ENCODE peak calls at places on chromosomes 12 and 14, in five cellular contexts. U, V, A, F and E are unnamed samples.

GRCh38 chr14:87877877-87878276 is 115.1 kb downstream of the GALC start:
- DNase-seq in U (no peak), V (no peak), A (no peak), F (no peak), E (no peak)

GRCh38 chr12:101441835-101442234 is 33.3 kb upstream of the SPIC start:
- DNase-seq in U (no peak), V (no peak), A (no peak), F (no peak), E (no peak)

GRCh38 chr12:71504471-71504852 is 64.9 kb downstream of the LGR5 start:
- DNase-seq in U (no peak), V (no peak), A (no peak), F (no peak), E (no peak)

GRCh38 chr14:71247106-71247505 is 339.8 kb downstream of the PCNX1 start:
- DNase-seq in U (no peak), V (no peak), A (peak; percentile 51), F (no peak), E (no peak)

GRCh38 chr14:77045570-77045890 is 17.0 kb upstream of the IRF2BPL start:
- DNase-seq in U (no peak), V (no peak), A (no peak), F (no peak), E (no peak)

GRCh38 chr12:57133916-57134315 is 5.6 kb downstream of the LRP1 start:
- DNase-seq in U (no peak), V (no peak), A (no peak), F (no peak), E (no peak)

GRCh38 chr12:49662998-49663843 is 39.9 kb downstream of the PRPF40B start:
- DNase-seq in U (no peak), V (no peak), A (peak; percentile 86), F (peak; percentile 97), E (peak; percentile 21)

GRCh38 chr14:25116607-25117006 is 66.7 kb upstream of the STXBP6 start:
- DNase-seq in U (peak; percentile 35), V (no peak), A (no peak), F (peak; percentile 11), E (no peak)

GRCh38 chr14:46054526-46054925 is 597.1 kb downstream of the RPL10L start:
- DNase-seq in U (peak; percentile 6), V (no peak), A (peak; percentile 79), F (peak; percentile 64), E (no peak)

GRCh38 chr12:39912211-39912980 is 193.5 kb downstream of the SLC2A13 start:
- DNase-seq in U (no peak), V (no peak), A (no peak), F (no peak), E (no peak)

GRCh38 chr12:13444076-13444475 is 247.6 kb downstream of the EMP1 start:
- DNase-seq in U (no peak), V (no peak), A (no peak), F (no peak), E (no peak)

GRCh38 chr12:57846285-57846576 is 298 bp downstream of the CTDSP2 start:
- DNase-seq in U (no peak), V (no peak), A (no peak), F (no peak), E (no peak)

GRCh38 chr12:105705765-105706164 is 375.3 kb downstream of the C12orf75 start:
- DNase-seq in U (peak; percentile 65), V (peak; percentile 64), A (peak; percentile 67), F (peak; percentile 63), E (no peak)

GRCh38 chr12:92010853-92011701 is 134.6 kb downstream of the BTG1 start:
- DNase-seq in U (no peak), V (no peak), A (no peak), F (no peak), E (no peak)

GRCh38 chr12:113515082-113515856 is 43.6 kb upstream of the LHX5 start:
- DNase-seq in U (no peak), V (peak; percentile 79), A (no peak), F (no peak), E (peak; percentile 47)

GRCh38 chr14:91980157-91980556 is 32.7 kb upstream of the FBLN5 start:
- DNase-seq in U (peak; percentile 65), V (no peak), A (peak; percentile 96), F (peak; percentile 83), E (no peak)

GRCh38 chr12:44774815-44775411 is 101.2 kb downstream of the NELL2 start:
- DNase-seq in U (peak; percentile 11), V (peak; percentile 45), A (peak; percentile 1), F (peak; percentile 4), E (peak; percentile 36)

GRCh38 chr12:104733717-104734175 is 224.3 kb downstream of the SLC41A2 start:
- DNase-seq in U (no peak), V (no peak), A (no peak), F (no peak), E (peak; percentile 79)

GRCh38 chr12:34390171-34390841 is 368.0 kb downstream of the ALG10 start:
- DNase-seq in U (no peak), V (no peak), A (no peak), F (no peak), E (no peak)

GRCh38 chr12:51388826-51389225 is 2.4 kb downstream of the GALNT6 start:
- DNase-seq in U (no peak), V (no peak), A (no peak), F (peak; percentile 46), E (no peak)

GRCh38 chr14:75231320-75231719 is 47.3 kb upstream of the FOS start:
- DNase-seq in U (no peak), V (no peak), A (no peak), F (no peak), E (no peak)

GRCh38 chr14:104385189-104386135 is 194.1 kb upstream of the C14orf180 start:
- DNase-seq in U (no peak), V (no peak), A (no peak), F (no peak), E (no peak)

GRCh38 chr14:33062476-33062875 is 123.8 kb downstream of the NPAS3 start:
- DNase-seq in U (peak; percentile 34), V (no peak), A (no peak), F (no peak), E (no peak)

GRCh38 chr14:61187642-61187905 is 93.6 kb downstream of the TMEM30B start:
- DNase-seq in U (no peak), V (no peak), A (no peak), F (no peak), E (no peak)

GRCh38 chr14:61186793-61187641 is 94.1 kb downstream of the TMEM30B start:
- DNase-seq in U (no peak), V (no peak), A (no peak), F (no peak), E (no peak)

GRCh38 chr14:61190341-61190740 is 90.8 kb downstream of the TMEM30B start:
- DNase-seq in U (no peak), V (no peak), A (peak; percentile 26), F (no peak), E (no peak)

GRCh38 chr14:61188196-61188595 is 92.9 kb downstream of the TMEM30B start:
- DNase-seq in U (peak; percentile 75), V (no peak), A (no peak), F (no peak), E (peak; percentile 82)

DNA sequence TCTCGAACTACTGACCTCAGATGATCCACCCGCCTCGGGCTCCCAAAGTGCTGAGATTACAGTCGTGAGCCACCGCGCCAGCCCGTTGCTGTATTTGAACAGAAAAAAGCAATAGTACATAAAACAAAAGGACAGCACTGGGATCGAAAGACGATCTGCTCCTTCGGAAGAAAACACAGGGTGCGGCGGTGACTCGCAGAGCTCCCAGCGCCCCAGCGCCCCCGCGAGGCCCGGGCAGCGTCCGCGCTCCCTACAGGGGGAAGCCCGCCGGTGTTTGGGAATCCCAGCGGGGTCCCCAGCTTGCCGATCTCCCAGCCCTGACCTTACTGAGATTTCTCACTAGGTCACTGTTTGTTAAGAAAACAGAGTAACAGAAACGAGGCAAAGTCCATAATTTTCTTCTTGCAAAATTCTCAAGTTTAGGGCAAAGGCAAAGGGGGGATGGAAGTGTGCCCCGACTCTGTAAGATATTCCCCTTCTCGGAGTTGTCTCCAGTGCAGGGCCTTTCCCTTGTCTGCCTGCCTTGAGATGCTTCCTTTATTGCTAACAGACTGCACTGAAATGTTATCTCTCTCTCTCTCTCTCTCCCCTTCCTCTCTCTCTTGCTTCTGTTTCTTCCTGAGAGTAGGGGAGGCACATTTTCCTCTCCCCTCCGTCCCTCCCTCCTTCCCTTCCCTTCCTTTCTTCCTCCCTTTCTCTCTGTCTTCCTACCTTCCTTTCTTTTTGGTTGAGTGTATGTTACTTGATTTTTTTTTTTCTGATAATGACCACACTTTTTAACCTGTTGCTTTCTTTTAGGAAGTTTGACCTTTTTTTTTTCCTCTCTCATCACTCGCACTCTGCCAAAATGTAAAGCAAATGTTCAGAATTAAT is 92.0 kb downstream of the TMEM30B start:
- DNase-seq in U (peak; percentile 35), V (peak; percentile 29), A (peak; percentile 51), F (peak; percentile 56), E (peak; percentile 83)
- H3K18ac ChIP-seq in U (no peak overlapping the region), V (no peak overlapping the region), A (peak overlapping the region; percentile 81), F (peak overlapping the region; percentile 11), E (peak overlapping the region; percentile 76)

GRCh38 chr14:35121026-35121886 is 534 bp downstream of the PPP2R3C start:
- DNase-seq in U (peak; percentile 43), V (no peak), A (no peak), F (peak; percentile 3), E (no peak)
- H3K18ac ChIP-seq in U (no peak overlapping the region), V (peak overlapping the region; percentile 93), A (peak overlapping the region; percentile 40), F (peak overlapping the region; percentile 95), E (peak overlapping the region; percentile 43)

DNA sequence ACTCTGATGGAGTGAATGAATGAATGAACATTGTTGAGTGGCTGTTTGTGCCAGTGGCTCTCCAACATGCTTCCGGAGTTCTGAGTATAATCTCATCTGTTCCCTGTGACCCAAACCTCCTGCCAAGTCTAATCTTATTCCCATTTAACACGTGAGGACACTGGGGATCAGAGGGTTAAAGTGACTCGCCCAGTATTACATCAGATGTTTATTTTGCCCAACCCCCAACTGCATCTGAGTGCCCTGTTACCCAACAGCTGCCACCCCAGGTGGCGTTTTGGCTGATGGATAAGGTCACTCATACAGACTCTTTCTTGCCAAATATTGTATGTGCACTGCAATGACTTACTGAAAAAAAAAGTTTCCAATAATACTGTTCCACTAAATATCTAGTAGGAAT is 210.9 kb downstream of the EXOC5 start:
- DNase-seq in U (no peak), V (no peak), A (no peak), F (no peak), E (no peak)
- H3K18ac ChIP-seq in U (no peak overlapping the region), V (no peak overlapping the region), A (no peak overlapping the region), F (no peak overlapping the region), E (no peak overlapping the region)

DNA sequence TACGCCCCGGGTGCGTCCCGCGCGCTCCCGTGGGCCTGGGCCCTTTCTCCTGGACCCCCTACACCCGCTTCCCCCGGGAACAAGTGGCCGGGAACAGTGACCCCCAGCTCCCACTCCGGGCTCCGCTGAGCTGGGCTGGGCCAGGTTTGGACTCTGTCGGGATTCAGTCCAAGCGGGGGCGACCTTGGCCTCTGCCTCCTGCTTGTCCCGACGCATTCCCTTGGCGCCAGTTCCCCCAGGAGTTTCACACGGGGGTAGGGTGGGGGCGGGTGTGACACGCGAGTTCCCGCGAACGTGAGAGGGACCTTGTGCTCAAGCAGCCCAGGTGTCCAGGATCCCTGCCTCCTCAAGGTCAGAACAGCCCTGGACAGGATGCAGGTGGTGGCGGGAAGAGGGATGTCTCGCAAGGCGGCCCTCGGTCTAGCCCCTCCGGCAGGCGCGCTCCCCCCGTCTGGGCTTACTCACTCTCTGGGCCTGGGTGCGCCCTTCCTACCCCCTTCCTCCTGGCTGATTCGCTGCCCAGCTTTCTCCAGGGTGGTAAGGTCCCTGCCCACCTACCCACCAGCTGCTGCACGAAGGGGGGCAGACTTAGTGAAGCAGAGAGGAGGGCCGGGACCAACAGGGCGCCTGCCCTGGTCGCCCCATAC is 771 bp downstream of the CRIP2 start:
- DNase-seq in U (peak; percentile 44), V (no peak), A (peak; percentile 9), F (no peak), E (no peak)
- H3K18ac ChIP-seq in U (peak overlapping the region; percentile 12), V (peak overlapping the region; percentile 94), A (no peak overlapping the region), F (peak overlapping the region; percentile 45), E (peak overlapping the region; percentile 83)

GRCh38 chr14:51368721-51369163 is 128.7 kb downstream of the TMX1 start:
- DNase-seq in U (peak; percentile 94), V (no peak), A (peak; percentile 89), F (peak; percentile 61), E (no peak)
- H3K18ac ChIP-seq in U (no peak overlapping the region), V (no peak overlapping the region), A (peak overlapping the region; percentile 48), F (no peak overlapping the region), E (no peak overlapping the region)